ENCODE peak calls at places on chromosomes 2 and 18, in ten cellular contexts. F, R, D, P, G, V, U, X, C and Q are unnamed samples.

GRCh38 chr2:106638043-106638442 is 150.9 kb downstream of the CD8B2 start:
- DNase-seq in F (no peak), R (no peak), D (no peak), P (no peak), G (no peak), V (no peak), U (peak), X (no peak), C (no peak), Q (no peak)

GRCh38 chr2:240840435-240841060 is 20.5 kb upstream of the KIF1A start:
- DNase-seq in F (no peak), R (no peak), D (no peak), P (peak), G (no peak), V (no peak), U (peak), X (peak), C (peak), Q (peak)

GRCh38 chr2:96108578-96109561 is 7.5 kb downstream of the ADRA2B start:
- DNase-seq in F (no peak), R (no peak), D (no peak), P (no peak), G (peak), V (no peak), U (peak), X (peak), C (no peak), Q (no peak)

GRCh38 chr2:102736174-102736606 is 25.6 kb upstream of the TMEM182 start:
- DNase-seq in F (no peak), R (no peak), D (no peak), P (no peak), G (no peak), V (no peak), U (no peak), X (peak), C (peak), Q (no peak)

GRCh38 chr2:172119089-172119488 is 16.4 kb upstream of the DLX2 start:
- DNase-seq in F (no peak), R (no peak), D (no peak), P (no peak), G (no peak), V (no peak), U (no peak), X (no peak), C (no peak), Q (no peak)

GRCh38 chr2:12704378-12704777 is 12.4 kb upstream of the TRIB2 start:
- DNase-seq in F (no peak), R (no peak), D (no peak), P (no peak), G (no peak), V (peak), U (no peak), X (no peak), C (no peak), Q (no peak)

GRCh38 chr18:26909599-26910290 is 44.2 kb upstream of the AQP4 start:
- DNase-seq in F (no peak), R (no peak), D (no peak), P (no peak), G (no peak), V (peak), U (no peak), X (no peak), C (no peak), Q (no peak)

GRCh38 chr2:126751477-126751876 is 95.5 kb downstream of the GYPC start:
- DNase-seq in F (no peak), R (no peak), D (no peak), P (no peak), G (no peak), V (no peak), U (no peak), X (no peak), C (no peak), Q (no peak)

GRCh38 chr2:64021578-64021977 is 2.4 kb upstream of the VPS54 start:
- DNase-seq in F (no peak), R (no peak), D (no peak), P (no peak), G (no peak), V (no peak), U (no peak), X (no peak), C (no peak), Q (no peak)

GRCh38 chr2:171566753-171567152 is 44.5 kb downstream of the CYBRD1 start:
- DNase-seq in F (no peak), R (no peak), D (no peak), P (no peak), G (no peak), V (no peak), U (no peak), X (no peak), C (no peak), Q (no peak)

GRCh38 chr2:153307223-153307622 is 171.3 kb downstream of the RPRM start:
- DNase-seq in F (no peak), R (no peak), D (no peak), P (no peak), G (no peak), V (no peak), U (no peak), X (no peak), C (no peak), Q (no peak)

GRCh38 chr2:216693414-216694100 is 1.8 kb downstream of the IGFBP5 start:
- DNase-seq in F (no peak), R (no peak), D (no peak), P (no peak), G (no peak), V (no peak), U (no peak), X (no peak), C (no peak), Q (no peak)

GRCh38 chr2:240024766-240025165 is 376 bp downstream of the NDUFA10 start:
- DNase-seq in F (no peak), R (no peak), D (no peak), P (no peak), G (no peak), V (peak), U (peak), X (no peak), C (peak), Q (no peak)

GRCh38 chr2:17791121-17791902 is 24.9 kb upstream of the MSGN1 start:
- DNase-seq in F (peak), R (peak), D (no peak), P (no peak), G (no peak), V (no peak), U (no peak), X (no peak), C (no peak), Q (no peak)

GRCh38 chr2:14094592-14094991 is 537.9 kb upstream of the LRATD1 start:
- DNase-seq in F (no peak), R (no peak), D (no peak), P (no peak), G (no peak), V (no peak), U (no peak), X (no peak), C (no peak), Q (no peak)

GRCh38 chr2:187390891-187391290 is 57.2 kb downstream of the CALCRL start:
- DNase-seq in F (peak), R (peak), D (no peak), P (no peak), G (no peak), V (no peak), U (no peak), X (no peak), C (no peak), Q (no peak)

GRCh38 chr2:191049728-191050639 is 36.0 kb upstream of the STAT1 start:
- DNase-seq in F (peak), R (peak), D (no peak), P (no peak), G (no peak), V (no peak), U (no peak), X (no peak), C (no peak), Q (no peak)

GRCh38 chr2:34519659-34520058 is 920.6 kb upstream of the FAM98A start:
- DNase-seq in F (no peak), R (no peak), D (no peak), P (no peak), G (no peak), V (no peak), U (no peak), X (no peak), C (no peak), Q (no peak)

GRCh38 chr2:19349911-19350677 is 8.3 kb downstream of the OSR1 start:
- DNase-seq in F (no peak), R (no peak), D (no peak), P (peak), G (no peak), V (no peak), U (peak), X (peak), C (peak), Q (no peak)

GRCh38 chr2:109193807-109194702 is 65.0 kb downstream of the SH3RF3 start:
- DNase-seq in F (no peak), R (no peak), D (no peak), P (no peak), G (no peak), V (no peak), U (no peak), X (no peak), C (no peak), Q (no peak)

GRCh38 chr2:58006952-58007284 is 39.7 kb upstream of the VRK2 start:
- DNase-seq in F (no peak), R (no peak), D (no peak), P (no peak), G (no peak), V (no peak), U (no peak), X (no peak), C (no peak), Q (no peak)

GRCh38 chr2:40192864-40193669 is 258.8 kb downstream of the SLC8A1 start:
- DNase-seq in F (no peak), R (no peak), D (no peak), P (no peak), G (no peak), V (no peak), U (no peak), X (no peak), C (peak), Q (no peak)

GRCh38 chr2:198168651-198169050 is 364.3 kb downstream of the PLCL1 start:
- DNase-seq in F (no peak), R (no peak), D (no peak), P (no peak), G (no peak), V (no peak), U (no peak), X (no peak), C (no peak), Q (no peak)

GRCh38 chr18:7735606-7736175 is 168.6 kb downstream of the PTPRM start:
- DNase-seq in F (no peak), R (no peak), D (no peak), P (no peak), G (no peak), V (no peak), U (no peak), X (no peak), C (no peak), Q (no peak)

GRCh38 chr18:7737483-7737882 is 170.4 kb downstream of the PTPRM start:
- DNase-seq in F (no peak), R (no peak), D (no peak), P (no peak), G (no peak), V (no peak), U (no peak), X (no peak), C (no peak), Q (no peak)

GRCh38 chr18:7733642-7734041 is 166.5 kb downstream of the PTPRM start:
- DNase-seq in F (no peak), R (no peak), D (no peak), P (no peak), G (no peak), V (no peak), U (no peak), X (no peak), C (no peak), Q (no peak)

GRCh38 chr18:7730682-7731081 is 163.6 kb downstream of the PTPRM start:
- DNase-seq in F (no peak), R (no peak), D (no peak), P (no peak), G (no peak), V (no peak), U (no peak), X (no peak), C (no peak), Q (no peak)

DNA sequence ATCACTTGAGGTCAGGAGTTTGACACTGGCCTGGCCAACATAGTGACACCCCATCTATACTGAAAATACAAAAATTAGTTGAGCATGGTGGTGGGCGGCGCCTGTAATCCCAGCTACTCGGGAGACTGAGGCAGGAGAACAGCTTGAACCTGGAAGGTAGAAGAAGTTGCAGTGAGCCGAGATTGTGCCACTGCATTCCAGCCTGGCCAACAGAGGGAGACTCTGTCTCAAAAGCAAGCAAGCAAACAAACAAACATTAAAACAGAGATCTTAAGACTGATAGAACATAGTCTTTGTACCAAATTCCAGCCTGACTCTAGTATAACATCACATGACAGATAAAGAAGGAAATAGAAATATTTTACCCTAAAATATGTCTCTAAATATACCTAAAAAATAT is 168.1 kb downstream of the PTPRM start:
- DNase-seq in F (no peak), R (no peak), D (no peak), P (no peak), G (no peak), V (no peak), U (no peak), X (no peak), C (no peak), Q (no peak)
- TF ChIP-seq CTCF in F (peak), R (peak), D (no peak), P (peak), G (no peak), V (no peak), U (peak), X (peak), C (no peak), Q (peak)

GRCh38 chr2:158666969-158667368 is 128.1 kb upstream of the DAPL1 start:
- DNase-seq in F (no peak), R (no peak), D (no peak), P (no peak), G (no peak), V (no peak), U (no peak), X (no peak), C (no peak), Q (no peak)

GRCh38 chr2:158667567-158667966 is 127.5 kb upstream of the DAPL1 start:
- DNase-seq in F (peak), R (no peak), D (no peak), P (no peak), G (no peak), V (no peak), U (no peak), X (no peak), C (no peak), Q (no peak)

GRCh38 chr2:158664987-158665386 is 130.1 kb upstream of the DAPL1 start:
- DNase-seq in F (no peak), R (no peak), D (no peak), P (no peak), G (no peak), V (no peak), U (no peak), X (no peak), C (no peak), Q (no peak)

GRCh38 chr2:158663796-158664195 is 131.3 kb upstream of the DAPL1 start:
- DNase-seq in F (no peak), R (no peak), D (no peak), P (no peak), G (no peak), V (no peak), U (no peak), X (no peak), C (no peak), Q (no peak)

DNA sequence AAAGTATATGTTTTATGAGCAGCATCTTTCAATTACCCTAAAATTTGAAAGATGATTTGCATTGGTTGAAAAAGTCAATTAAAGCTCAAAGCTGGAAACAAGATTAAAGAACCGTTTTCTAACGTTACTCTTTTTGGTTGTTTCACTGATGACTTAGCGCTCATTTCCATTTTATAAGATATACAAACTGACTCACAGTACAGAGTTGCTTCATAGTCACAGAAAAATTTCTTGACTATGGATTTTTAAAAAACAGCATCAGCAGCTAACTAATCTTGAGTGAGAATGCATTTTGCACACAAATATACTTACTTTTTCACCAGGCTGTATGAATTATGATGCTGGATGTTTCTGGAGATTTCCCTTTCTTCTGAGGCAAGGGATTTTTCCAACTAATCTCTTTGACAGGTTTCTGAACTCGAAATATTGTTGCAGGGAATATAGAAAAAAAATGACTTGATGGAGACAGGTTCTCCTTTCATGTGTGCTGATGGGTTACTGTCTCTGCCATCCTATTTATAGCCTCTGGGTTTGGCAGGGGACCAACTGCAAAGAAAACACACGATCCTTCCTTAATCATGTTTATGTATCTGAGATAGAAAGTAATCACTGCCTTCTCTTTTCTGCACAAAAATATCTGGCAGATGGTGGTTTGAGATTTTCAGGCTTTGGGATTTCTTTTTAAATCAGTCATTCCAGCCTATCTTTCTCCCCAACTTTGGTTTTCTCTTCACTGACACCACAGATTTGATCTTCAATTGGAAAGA is 129.4 kb upstream of the DAPL1 start:
- DNase-seq in F (no peak), R (no peak), D (no peak), P (no peak), G (no peak), V (no peak), U (no peak), X (no peak), C (no peak), Q (no peak)
- TF ChIP-seq CTCF in F (no peak), R (no peak), D (no peak), P (no peak), G (no peak), V (no peak), U (no peak), X (no peak), C (no peak), Q (no peak)

DNA sequence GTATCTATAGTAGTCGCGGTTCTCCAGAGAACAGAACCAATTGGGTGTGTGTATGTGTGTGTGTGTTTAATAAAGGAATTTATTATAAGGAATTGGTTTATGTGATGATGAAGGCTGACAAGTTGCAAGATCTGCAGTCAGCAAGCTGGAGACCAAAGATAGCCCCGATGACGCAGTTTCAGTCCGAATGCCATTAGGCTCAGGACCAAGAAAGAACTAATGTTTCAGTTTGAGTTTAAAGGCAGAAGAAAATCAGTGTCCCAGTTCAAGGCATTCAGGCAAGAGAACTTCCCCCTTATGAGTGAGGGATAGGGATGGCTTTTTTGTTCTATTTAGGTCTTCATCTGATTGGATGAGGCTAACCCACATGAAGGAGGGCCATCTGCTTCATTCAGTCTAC is 221.6 kb downstream of the HNMT start:
- DNase-seq in F (no peak), R (no peak), D (no peak), P (no peak), G (no peak), V (no peak), U (no peak), X (no peak), C (no peak), Q (no peak)
- TF ChIP-seq CTCF in F (no peak), R (no peak), D (no peak), P (no peak), G (no peak), V (no peak), U (no peak), X (no peak), C (no peak), Q (no peak)

DNA sequence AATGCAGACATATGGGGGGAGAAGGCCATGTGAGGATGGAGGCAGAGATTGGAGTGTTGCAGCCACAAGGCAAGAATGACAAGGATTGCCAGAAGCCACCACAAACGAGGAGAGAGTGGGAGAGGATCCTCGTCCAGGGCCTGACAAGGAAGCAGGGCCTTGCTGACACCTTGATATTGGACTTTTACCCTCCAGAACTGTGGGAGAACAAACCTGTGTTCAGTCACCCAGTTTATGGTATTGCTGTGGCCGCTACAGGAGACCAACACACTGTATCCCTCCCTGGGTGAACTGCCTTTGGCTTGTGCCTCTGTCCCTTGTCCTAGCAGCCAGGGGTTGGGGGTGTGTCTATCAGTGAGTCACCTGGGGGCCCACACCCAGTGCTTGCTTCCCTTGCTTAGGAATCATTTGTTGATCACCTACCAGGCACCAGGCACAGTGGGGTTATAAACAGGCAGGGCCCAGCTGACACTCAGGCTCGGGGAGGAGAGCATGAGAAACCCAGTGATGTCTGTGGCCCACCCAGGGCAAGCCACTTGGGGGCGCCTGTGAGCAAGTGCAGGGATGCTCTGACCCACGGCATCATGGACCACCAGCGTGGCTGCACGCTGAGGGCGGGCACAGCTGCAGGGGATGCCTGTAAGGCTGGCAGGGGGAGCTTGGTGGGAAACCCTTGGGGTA is 17.2 kb downstream of the TMEM185B start:
- DNase-seq in F (no peak), R (no peak), D (peak), P (peak), G (no peak), V (no peak), U (peak), X (peak), C (no peak), Q (peak)
- TF ChIP-seq CTCF in F (peak), R (peak), D (peak), P (peak), G (no peak), V (no peak), U (peak), X (peak), C (no peak), Q (peak)